ENCODE peak calls at places on chromosomes 11 and 22, in five cellular contexts. W, N, S, V and J are unnamed samples.
A peak's percentile ranks its signal among the peaks of the same experiment; 100 is the strongest.

GRCh38 chr11:23079382-23079813 is 219.1 kb upstream of the CCDC179 start:
- DNase-seq in W (no peak), N (no peak), S (no peak), V (no peak), J (peak; percentile 59)

GRCh38 chr11:22688914-22689313 is 22.5 kb downstream of the GAS2 start:
- DNase-seq in W (no peak), N (no peak), S (no peak), V (no peak), J (no peak)

GRCh38 chr22:21861856-21862255 is 5.6 kb downstream of the MAPK1 start:
- DNase-seq in W (no peak), N (no peak), S (peak; percentile 30), V (no peak), J (no peak)

GRCh38 chr11:62108971-62109391 is 14.8 kb upstream of the INCENP start:
- DNase-seq in W (no peak), N (no peak), S (peak; percentile 50), V (peak; percentile 65), J (peak; percentile 55)

GRCh38 chr22:44175676-44176075 is 5.0 kb upstream of the PARVG start:
- DNase-seq in W (no peak), N (no peak), S (no peak), V (no peak), J (no peak)

GRCh38 chr22:37077802-37078448 is 26.4 kb downstream of the KCTD17 start:
- DNase-seq in W (peak; percentile 79), N (peak; percentile 89), S (peak; percentile 66), V (peak; percentile 63), J (peak; percentile 7)

GRCh38 chr11:124183045-124183444 is at the start of gene OR10D3:
- DNase-seq in W (no peak), N (no peak), S (no peak), V (no peak), J (no peak)

GRCh38 chr22:39717099-39717498 is 146.5 kb downstream of the CACNA1I start:
- DNase-seq in W (no peak), N (no peak), S (no peak), V (no peak), J (no peak)

GRCh38 chr11:61345170-61345610 is 12.2 kb downstream of the TKFC start:
- DNase-seq in W (no peak), N (no peak), S (no peak), V (no peak), J (no peak)

GRCh38 chr22:41382610-41383009 is 868 bp downstream of the TEF start:
- DNase-seq in W (no peak), N (no peak), S (no peak), V (no peak), J (no peak)

GRCh38 chr11:36312593-36312990 is 16.5 kb downstream of the PRR5L start:
- DNase-seq in W (no peak), N (no peak), S (peak; percentile 60), V (peak; percentile 18), J (peak; percentile 66)

GRCh38 chr22:19631899-19632670 is 82.2 kb upstream of the SEPTIN5 start:
- DNase-seq in W (peak; percentile 85), N (peak; percentile 72), S (peak; percentile 56), V (peak; percentile 58), J (peak; percentile 11)

GRCh38 chr11:46719048-46719542 is at the start of gene F2:
- DNase-seq in W (no peak), N (no peak), S (no peak), V (no peak), J (no peak)

GRCh38 chr11:65448074-65448417 is 25.4 kb downstream of the NEAT1 start:
- DNase-seq in W (no peak), N (no peak), S (peak; percentile 55), V (peak; percentile 66), J (no peak)

GRCh38 chr22:48198489-48199459 is 1436.3 kb downstream of the TBC1D22A start:
- DNase-seq in W (peak; percentile 34), N (peak; percentile 19), S (no peak), V (no peak), J (no peak)

GRCh38 chr11:87819141-87819540 is 356.1 kb downstream of the RAB38 start:
- DNase-seq in W (no peak), N (no peak), S (peak; percentile 2), V (no peak), J (no peak)

GRCh38 chr11:120612363-120613263 is 101.1 kb downstream of the GRIK4 start:
- DNase-seq in W (no peak), N (no peak), S (peak; percentile 29), V (peak; percentile 21), J (no peak)

GRCh38 chr11:74749127-74749964 is 697 bp downstream of the RNF169 start:
- DNase-seq in W (peak; percentile 72), N (peak; percentile 62), S (peak; percentile 40), V (peak; percentile 36), J (no peak)

GRCh38 chr22:38469306-38469781 is 1.4 kb downstream of the KDELR3 start:
- DNase-seq in W (no peak), N (no peak), S (no peak), V (no peak), J (no peak)

GRCh38 chr11:102286292-102286691 is 31.0 kb upstream of the BIRC3 start:
- DNase-seq in W (no peak), N (no peak), S (no peak), V (no peak), J (no peak)

GRCh38 chr11:15885913-15886698 is 470.2 kb downstream of the SOX6 start:
- DNase-seq in W (no peak), N (no peak), S (no peak), V (no peak), J (no peak)

GRCh38 chr11:4830909-4831308 is 9.8 kb downstream of the OR51F2 start:
- DNase-seq in W (no peak), N (no peak), S (no peak), V (no peak), J (no peak)

DNA sequence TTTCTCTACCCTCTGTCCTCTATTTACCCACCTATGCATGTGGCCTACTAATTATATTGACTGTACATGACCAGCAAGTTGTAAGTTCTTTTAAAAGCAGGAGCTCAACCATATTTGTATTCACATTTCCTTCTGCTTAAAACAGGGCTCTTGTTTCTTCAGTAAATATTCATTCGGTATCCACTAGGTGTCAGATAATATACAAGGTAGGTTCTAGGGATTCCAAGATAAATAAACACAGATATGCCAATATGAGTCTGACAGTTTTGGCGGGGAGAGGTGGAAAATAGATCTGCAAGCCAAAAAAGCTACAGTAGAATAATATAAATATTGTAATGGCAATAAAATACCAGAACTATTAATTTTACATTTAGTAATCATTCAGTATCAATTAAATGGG is 15.3 kb upstream of the RAB30 start:
- DNase-seq in W (no peak), N (no peak), S (peak; percentile 6), V (peak; percentile 21), J (no peak)
- TF ChIP-seq CTCF in W (peak; percentile 24), N (no peak), S (peak; percentile 7), V (no peak), J (peak; percentile 51)

DNA sequence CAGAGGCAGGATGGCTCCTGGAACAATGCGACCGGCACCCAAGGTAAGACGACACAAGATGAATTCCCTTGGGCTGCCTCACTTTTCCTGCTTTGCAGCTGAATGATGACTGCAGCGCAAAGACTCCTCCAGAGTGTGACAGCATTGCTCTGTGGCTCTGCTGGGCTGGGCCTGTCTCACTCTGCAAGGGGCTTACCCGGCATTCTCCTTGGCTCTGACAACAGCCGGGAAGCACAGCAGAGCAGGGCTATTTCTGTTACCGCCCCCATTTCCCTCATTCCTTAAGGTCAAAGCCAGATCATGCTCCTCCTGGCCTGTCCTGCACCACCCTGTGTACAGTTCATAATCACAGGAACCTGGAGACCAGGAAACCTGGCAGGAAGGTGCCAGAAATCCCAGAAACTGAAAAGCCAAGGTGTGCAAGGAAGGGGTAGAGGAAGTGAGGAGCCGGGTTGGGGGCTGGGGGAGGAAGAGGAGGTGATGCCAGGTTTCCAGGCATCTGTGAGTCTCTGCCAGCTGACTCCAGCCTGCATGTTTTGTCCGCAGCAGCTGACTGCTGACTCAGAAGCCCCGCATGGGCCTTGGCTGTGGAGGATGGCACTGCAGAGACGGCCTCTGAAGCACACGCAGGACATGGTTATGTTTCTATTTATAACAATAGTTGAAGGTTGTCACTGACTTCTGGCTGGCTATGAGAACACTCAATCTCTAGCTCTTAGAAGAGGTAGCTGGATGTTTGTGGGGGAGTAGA is 113.6 kb downstream of the MICAL3 start:
- DNase-seq in W (peak; percentile 68), N (peak; percentile 61), S (peak; percentile 83), V (peak; percentile 91), J (peak; percentile 90)
- TF ChIP-seq CTCF in W (no peak), N (no peak), S (peak; percentile 54), V (peak; percentile 27), J (peak; percentile 55)

GRCh38 chr11:2171531-2171930 is at the start of gene TH:
- DNase-seq in W (no peak), N (no peak), S (no peak), V (no peak), J (no peak)

GRCh38 chr11:2174361-2174760 is 2.7 kb upstream of the TH start:
- DNase-seq in W (no peak), N (no peak), S (no peak), V (no peak), J (no peak)

GRCh38 chr11:2173761-2174160 is 2.1 kb upstream of the TH start:
- DNase-seq in W (no peak), N (no peak), S (no peak), V (no peak), J (no peak)

GRCh38 chr11:2172676-2173075 is 1.1 kb upstream of the TH start:
- DNase-seq in W (no peak), N (no peak), S (no peak), V (no peak), J (no peak)

DNA sequence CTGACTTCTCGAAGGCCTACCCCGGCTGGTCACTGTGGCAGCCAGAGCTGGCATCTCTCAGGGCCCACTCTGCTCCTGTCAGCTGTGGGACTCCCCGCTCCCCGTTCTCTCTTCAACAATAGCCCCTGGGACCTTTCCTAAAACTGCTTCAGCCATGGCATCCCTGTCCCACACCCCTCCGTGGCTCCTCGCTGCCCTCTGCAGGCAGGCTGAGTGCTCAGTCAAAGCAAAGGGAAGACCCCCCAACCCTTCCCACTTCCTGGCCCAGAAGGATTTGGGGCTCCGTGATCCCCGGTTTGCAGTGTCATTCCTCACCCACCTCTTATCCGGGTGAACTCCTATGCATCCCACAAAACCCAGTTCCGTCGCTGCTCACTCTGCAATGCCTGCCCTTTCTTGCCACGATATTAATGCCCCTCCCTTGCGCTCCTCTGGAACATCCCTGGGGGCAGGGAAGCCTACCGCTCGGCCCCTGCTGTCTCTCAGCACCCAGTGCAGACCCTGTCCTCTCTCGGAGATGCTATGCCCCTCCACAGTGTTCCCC is 1.6 kb upstream of the TH start:
- DNase-seq in W (peak; percentile 73), N (peak; percentile 67), S (no peak), V (no peak), J (no peak)
- TF ChIP-seq CTCF in W (peak; percentile 64), N (no peak), S (peak; percentile 52), V (peak; percentile 66), J (peak; percentile 55)

GRCh38 chr22:18096823-18097222 is 13.8 kb upstream of the TUBA8 start:
- DNase-seq in W (no peak), N (no peak), S (no peak), V (no peak), J (no peak)
- TF ChIP-seq CTCF in W (no peak), N (no peak), S (no peak), V (no peak), J (no peak)